ENCODE peak calls at places on chromosomes 7 and 10, in ten cellular contexts. R is A549, A is HCT116, E is transverse colon, H is vagina, Q is K562, C is uterus, W is heart left ventricle, V is body of pancreas, Y is spleen. K is an unnamed sample.

GRCh38 chr10:92239600-92240288 is 51.1 kb downstream of the CPEB3 start:
- DNase-seq in W (peak; percentile 43), Q (no peak), A (no peak), E (peak; percentile 46), R (peak; percentile 25), Y (peak; percentile 90), C (peak; percentile 24), V (peak; percentile 43), H (no peak), K (peak; percentile 51)

GRCh38 chr10:130747946-130748345 is 563.6 kb downstream of the TCERG1L start:
- DNase-seq in H (no peak), A (no peak), Y (peak; percentile 55), E (no peak), C (no peak), Q (no peak), W (no peak), R (no peak), V (no peak), K (no peak)

GRCh38 chr10:72316748-72317435 is 37.8 kb downstream of the DNAJB12 start:
- DNase-seq in V (peak; percentile 77), W (peak; percentile 84), Q (peak; percentile 86), H (no peak), C (no peak), Y (peak; percentile 94), R (no peak), E (peak; percentile 84), A (no peak), K (peak; percentile 49)

GRCh38 chr10:34758447-34758996 is 56.6 kb downstream of the PARD3 start:
- DNase-seq in V (no peak), W (no peak), C (no peak), Q (peak; percentile 69), A (peak; percentile 95), Y (no peak), H (no peak), R (peak; percentile 89), E (no peak), K (no peak)

GRCh38 chr10:95513941-95514392 is 47.2 kb downstream of the SORBS1 start:
- DNase-seq in W (peak; percentile 44), Q (no peak), Y (no peak), R (peak; percentile 39), E (no peak), A (no peak), V (peak; percentile 83), C (peak; percentile 59), H (no peak), K (no peak)

GRCh38 chr7:15291707-15292106 is 270.1 kb downstream of the AGMO start:
- DNase-seq in W (no peak), R (no peak), A (no peak), E (no peak), H (no peak), V (no peak), Q (no peak), Y (no peak), C (no peak), K (no peak)

GRCh38 chr10:61465216-61465496 is 12.0 kb upstream of the TMEM26 start:
- DNase-seq in H (no peak), R (no peak), W (no peak), A (no peak), Q (no peak), Y (no peak), C (no peak), E (no peak), V (no peak), K (no peak)

GRCh38 chr7:136130819-136131637 is 153.9 kb upstream of the MTPN start:
- DNase-seq in C (no peak), A (no peak), H (no peak), Y (no peak), W (no peak), Q (no peak), E (no peak), V (no peak), R (no peak), K (no peak)

GRCh38 chr10:49395741-49396665 is at the start of gene DRGX:
- DNase-seq in Q (no peak), H (no peak), C (no peak), V (no peak), Y (no peak), W (no peak), R (no peak), A (no peak), E (no peak), K (no peak)

GRCh38 chr10:96259884-96260511 is 11.4 kb downstream of the BLNK start:
- DNase-seq in Q (no peak), A (no peak), H (no peak), Y (no peak), W (no peak), V (no peak), R (no peak), C (no peak), E (no peak), K (no peak)

GRCh38 chr7:152761116-152761748 is 1.7 kb downstream of the ACTR3B start:
- DNase-seq in E (no peak), W (no peak), R (no peak), A (no peak), H (no peak), C (no peak), V (no peak), Q (no peak), Y (no peak), K (no peak)

GRCh38 chr10:71434760-71435394 is 38.2 kb downstream of the CDH23 start:
- DNase-seq in W (no peak), V (no peak), C (no peak), H (peak; percentile 46), A (no peak), Y (peak; percentile 47), Q (no peak), R (no peak), E (no peak), K (no peak)

GRCh38 chr7:139876622-139877283 is 47.7 kb downstream of the TBXAS1 start:
- DNase-seq in V (no peak), H (no peak), A (no peak), C (no peak), E (no peak), W (no peak), Q (no peak), R (no peak), Y (no peak), K (no peak)

GRCh38 chr7:140542226-140542625 is 62.9 kb upstream of the MKRN1 start:
- DNase-seq in Q (no peak), R (no peak), Y (peak; percentile 54), H (no peak), V (peak; percentile 35), W (peak; percentile 38), C (peak; percentile 88), E (no peak), A (no peak), K (peak; percentile 18)

GRCh38 chr7:84190016-84190705 is 4.4 kb downstream of the SEMA3A start:
- DNase-seq in Q (no peak), H (no peak), E (no peak), Y (no peak), R (no peak), W (no peak), C (no peak), V (no peak), A (no peak), K (no peak)

GRCh38 chr10:124688889-124689670 is 55.1 kb downstream of the FAM53B start:
- DNase-seq in H (no peak), C (no peak), Y (no peak), Q (peak; percentile 70), W (no peak), R (no peak), A (no peak), V (no peak), E (no peak), K (no peak)

DNA sequence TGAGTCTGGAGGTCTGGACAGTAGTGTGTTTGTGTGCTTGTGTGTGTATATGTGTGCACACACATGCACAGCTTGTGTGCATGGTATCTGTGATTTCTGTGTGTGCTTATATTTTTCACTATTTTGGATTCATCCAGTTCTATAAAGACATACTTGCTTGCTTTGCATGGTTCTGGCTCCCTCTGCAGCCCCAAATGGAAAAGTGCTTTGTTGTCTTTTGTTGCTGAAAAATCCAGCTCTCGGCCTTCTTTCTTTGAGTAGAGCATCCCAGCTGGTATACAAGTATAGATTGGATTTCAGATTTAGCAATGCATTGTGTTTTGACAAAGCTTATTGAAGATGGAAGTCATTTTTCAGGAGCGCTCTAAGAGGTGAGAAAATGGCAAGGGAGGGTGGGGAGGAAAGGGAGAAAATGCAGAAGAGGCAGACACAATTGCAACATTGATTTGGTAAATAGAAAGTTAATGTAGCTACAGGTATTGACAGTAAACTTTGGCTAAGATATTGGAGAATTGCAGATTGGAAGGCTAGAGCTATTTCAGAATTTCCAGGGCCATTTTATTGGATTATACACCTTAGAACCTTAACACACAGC is 333.9 kb downstream of the AUTS2 start:
- DNase-seq in H (no peak), V (peak; percentile 18), E (no peak), Y (no peak), R (peak; percentile 6), Q (peak; percentile 11), C (peak; percentile 24), W (no peak), A (no peak), K (peak; percentile 24)
- TF ChIP-seq CTCF in H (no peak), V (peak; percentile 44), E (peak; percentile 49), Y (no peak), R (peak; percentile 74), Q (peak; percentile 43), C (peak; percentile 66), W (peak; percentile 68), A (no peak), K (peak; percentile 55)

GRCh38 chr10:111076682-111077661 is at the start of gene ADRA2A:
- DNase-seq in C (peak; percentile 32), E (peak; percentile 44), W (no peak), A (no peak), Y (no peak), H (no peak), V (peak; percentile 84), R (peak; percentile 30), Q (no peak), K (peak; percentile 35)
- TF ChIP-seq POLR2A in C (no peak), E (peak; percentile 63), W (no peak), A (no peak), Y (no peak), H (peak; percentile 33), V (peak; percentile 96), R (no peak), Q (no peak), K (peak; percentile 44)

DNA sequence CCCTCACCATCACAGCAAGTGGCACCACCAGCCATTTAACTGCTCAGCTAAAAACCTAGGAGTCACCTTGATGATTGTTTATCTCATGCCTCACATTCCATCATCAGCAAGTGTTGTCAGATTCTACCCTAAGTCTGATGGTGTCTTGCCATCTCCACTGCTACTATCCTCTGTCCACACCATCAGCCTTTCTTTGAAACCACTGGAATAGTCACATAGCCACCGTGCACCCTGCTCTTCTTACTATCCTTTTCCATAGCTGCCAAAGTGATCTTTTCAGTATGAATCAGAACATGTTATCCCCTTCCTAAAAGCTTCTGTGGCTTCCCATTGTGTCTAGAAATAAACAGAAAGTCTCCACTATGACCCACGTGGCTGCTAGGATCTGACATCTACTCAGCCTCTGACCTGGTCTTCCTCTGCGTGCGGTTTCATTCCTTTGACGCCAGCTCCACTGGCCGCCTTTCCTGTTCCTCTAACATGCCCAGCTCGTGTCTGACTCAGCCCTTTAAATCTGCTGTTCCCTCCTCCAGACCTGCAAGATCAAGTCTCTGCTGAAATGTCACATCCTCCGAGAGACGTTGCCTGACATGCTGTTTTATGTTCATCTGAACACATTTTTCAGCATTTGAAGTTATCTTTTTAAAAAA is 16.5 kb upstream of the CHN2 start:
- DNase-seq in E (peak; percentile 33), H (no peak), Q (no peak), R (no peak), Y (peak; percentile 77), V (peak; percentile 76), C (peak; percentile 61), A (no peak), W (peak; percentile 57), K (peak; percentile 13)
- H3K27ac ChIP-seq in E (no peak overlapping the region), H (peak overlapping the region; percentile 51), Q (no peak overlapping the region), R (no peak overlapping the region), Y (peak overlapping the region; percentile 55), V (no peak overlapping the region), C (peak overlapping the region; percentile 59), A (no peak overlapping the region), W (no peak overlapping the region), K (no peak overlapping the region)

GRCh38 chr7:11153694-11154093 is 180.0 kb downstream of the PHF14 start:
- DNase-seq in Q (no peak), C (no peak), V (no peak), Y (no peak), R (no peak), A (no peak), E (no peak), W (no peak), H (no peak), K (no peak)
- TF ChIP-seq CTCF in Q (no peak), C (no peak), V (no peak), Y (no peak), R (no peak), A (no peak), E (no peak), W (no peak), H (no peak), K (no peak)

K was measured in thyroid gland.